ENCODE peak calls at places on chromosome 17, in five cellular contexts. One of them, this sample, is unnamed.

GRCh38 chr17:13222931-13223330 is 205.1 kb upstream of the ELAC2 start:
- DNase-seq in uterus: no peak
- DNase-seq in CD4-positive, alpha-beta T cell: no peak
- DNase-seq in IMR-90: no peak
- DNase-seq in thyroid gland: no peak
- DNase-seq in this sample: no peak

GRCh38 chr17:82444941-82445521 is 5.5 kb downstream of the CYBC1 start:
- DNase-seq in IMR-90: no peak
- DNase-seq in uterus: no peak
- DNase-seq in thyroid gland: peak; percentile 44
- DNase-seq in CD4-positive, alpha-beta T cell: no peak
- DNase-seq in this sample: no peak

GRCh38 chr17:17067277-17067676 is 25.0 kb downstream of the MPRIP start:
- DNase-seq in CD4-positive, alpha-beta T cell: no peak
- DNase-seq in uterus: no peak
- DNase-seq in IMR-90: peak; percentile 55
- DNase-seq in thyroid gland: no peak
- DNase-seq in this sample: peak; percentile 38

GRCh38 chr17:59533694-59534093 is 31.7 kb upstream of the DHX40 start:
- DNase-seq in CD4-positive, alpha-beta T cell: no peak
- DNase-seq in IMR-90: no peak
- DNase-seq in thyroid gland: no peak
- DNase-seq in uterus: no peak
- DNase-seq in this sample: no peak

GRCh38 chr17:47739150-47739549 is 6.1 kb downstream of the TBX21 start:
- DNase-seq in CD4-positive, alpha-beta T cell: no peak
- DNase-seq in IMR-90: no peak
- DNase-seq in uterus: no peak
- DNase-seq in thyroid gland: no peak
- DNase-seq in this sample: no peak

GRCh38 chr17:65742433-65743312 is 181.2 kb upstream of the AXIN2 start:
- DNase-seq in uterus: no peak
- DNase-seq in IMR-90: peak; percentile 87
- DNase-seq in thyroid gland: no peak
- DNase-seq in CD4-positive, alpha-beta T cell: no peak
- DNase-seq in this sample: peak; percentile 90

GRCh38 chr17:13353590-13353989 is 248.1 kb downstream of the HS3ST3A1 start:
- DNase-seq in IMR-90: peak; percentile 29
- DNase-seq in uterus: no peak
- DNase-seq in CD4-positive, alpha-beta T cell: no peak
- DNase-seq in thyroid gland: no peak
- DNase-seq in this sample: no peak

GRCh38 chr17:39094607-39095308 is 56.7 kb downstream of the PLXDC1 start:
- DNase-seq in IMR-90: no peak
- DNase-seq in thyroid gland: no peak
- DNase-seq in uterus: no peak
- DNase-seq in CD4-positive, alpha-beta T cell: peak; percentile 50
- DNase-seq in this sample: no peak

GRCh38 chr17:1203111-1203966 is 23.6 kb upstream of the ABR start:
- DNase-seq in IMR-90: peak; percentile 51
- DNase-seq in CD4-positive, alpha-beta T cell: peak; percentile 57
- DNase-seq in uterus: peak; percentile 64
- DNase-seq in thyroid gland: no peak
- DNase-seq in this sample: no peak

GRCh38 chr17:30230596-30231125 is 4.8 kb downstream of the SLC6A4 start:
- DNase-seq in uterus: no peak
- DNase-seq in CD4-positive, alpha-beta T cell: no peak
- DNase-seq in IMR-90: peak; percentile 27
- DNase-seq in thyroid gland: no peak
- DNase-seq in this sample: no peak

GRCh38 chr17:79949646-79950292 is 85.9 kb downstream of the TBC1D16 start:
- DNase-seq in IMR-90: no peak
- DNase-seq in thyroid gland: no peak
- DNase-seq in uterus: peak; percentile 4
- DNase-seq in CD4-positive, alpha-beta T cell: no peak
- DNase-seq in this sample: no peak

GRCh38 chr17:72262748-72263147 is 141.9 kb downstream of the SOX9 start:
- DNase-seq in IMR-90: no peak
- DNase-seq in uterus: no peak
- DNase-seq in thyroid gland: no peak
- DNase-seq in CD4-positive, alpha-beta T cell: no peak
- DNase-seq in this sample: no peak
- H3K27ac ChIP-seq in IMR-90: no peak overlapping the region
- H3K27ac ChIP-seq in uterus: no peak overlapping the region
- H3K27ac ChIP-seq in thyroid gland: no peak overlapping the region
- H3K27ac ChIP-seq in CD4-positive, alpha-beta T cell: no peak overlapping the region
- H3K27ac ChIP-seq in this sample: no peak overlapping the region

DNA sequence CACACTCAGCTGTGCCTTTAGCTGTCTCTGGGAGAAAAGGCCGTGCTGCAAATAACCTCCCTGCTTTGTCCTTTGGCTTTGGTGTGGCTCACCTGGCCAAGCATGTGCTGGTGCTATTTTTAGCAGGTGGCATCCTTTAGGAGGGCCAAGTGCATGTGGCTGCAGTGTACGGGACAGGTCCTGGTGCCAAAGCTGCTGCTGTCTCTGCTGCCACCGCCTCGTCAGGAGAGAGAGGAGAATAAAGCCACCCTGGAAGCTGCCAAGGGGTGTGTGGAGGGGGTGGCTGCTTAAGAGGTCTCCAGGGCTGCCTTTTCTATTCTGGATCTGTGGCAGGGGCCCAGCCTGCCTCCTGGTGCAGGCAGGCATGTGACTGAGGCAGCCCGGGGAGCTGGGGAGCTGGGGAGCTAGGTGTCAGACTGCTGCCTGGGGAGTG is 6.2 kb downstream of the AKAP1 start:
- DNase-seq in CD4-positive, alpha-beta T cell: no peak
- DNase-seq in uterus: no peak
- DNase-seq in thyroid gland: peak; percentile 94
- DNase-seq in IMR-90: no peak
- DNase-seq in this sample: no peak
- H3K27ac ChIP-seq in CD4-positive, alpha-beta T cell: no peak overlapping the region
- H3K27ac ChIP-seq in uterus: peak overlapping the region; percentile 70
- H3K27ac ChIP-seq in thyroid gland: peak overlapping the region; percentile 97
- H3K27ac ChIP-seq in IMR-90: no peak overlapping the region
- H3K27ac ChIP-seq in this sample: no peak overlapping the region

GRCh38 chr17:73342549-73343167 is 30.9 kb upstream of the CDC42EP4 start:
- DNase-seq in IMR-90: peak; percentile 73
- DNase-seq in thyroid gland: no peak
- DNase-seq in uterus: no peak
- DNase-seq in CD4-positive, alpha-beta T cell: no peak
- DNase-seq in this sample: peak; percentile 49

GRCh38 chr17:73342057-73342522 is 30.3 kb upstream of the CDC42EP4 start:
- DNase-seq in CD4-positive, alpha-beta T cell: no peak
- DNase-seq in IMR-90: peak; percentile 88
- DNase-seq in uterus: peak; percentile 86
- DNase-seq in thyroid gland: peak; percentile 88
- DNase-seq in this sample: peak; percentile 68

GRCh38 chr17:73341350-73342056 is 29.7 kb upstream of the CDC42EP4 start:
- DNase-seq in thyroid gland: peak; percentile 22
- DNase-seq in uterus: no peak
- DNase-seq in CD4-positive, alpha-beta T cell: no peak
- DNase-seq in IMR-90: no peak
- DNase-seq in this sample: no peak

GRCh38 chr17:73343168-73343634 is 31.4 kb upstream of the CDC42EP4 start:
- DNase-seq in uterus: peak; percentile 86
- DNase-seq in IMR-90: peak; percentile 88
- DNase-seq in thyroid gland: peak; percentile 67
- DNase-seq in CD4-positive, alpha-beta T cell: no peak
- DNase-seq in this sample: peak; percentile 43

DNA sequence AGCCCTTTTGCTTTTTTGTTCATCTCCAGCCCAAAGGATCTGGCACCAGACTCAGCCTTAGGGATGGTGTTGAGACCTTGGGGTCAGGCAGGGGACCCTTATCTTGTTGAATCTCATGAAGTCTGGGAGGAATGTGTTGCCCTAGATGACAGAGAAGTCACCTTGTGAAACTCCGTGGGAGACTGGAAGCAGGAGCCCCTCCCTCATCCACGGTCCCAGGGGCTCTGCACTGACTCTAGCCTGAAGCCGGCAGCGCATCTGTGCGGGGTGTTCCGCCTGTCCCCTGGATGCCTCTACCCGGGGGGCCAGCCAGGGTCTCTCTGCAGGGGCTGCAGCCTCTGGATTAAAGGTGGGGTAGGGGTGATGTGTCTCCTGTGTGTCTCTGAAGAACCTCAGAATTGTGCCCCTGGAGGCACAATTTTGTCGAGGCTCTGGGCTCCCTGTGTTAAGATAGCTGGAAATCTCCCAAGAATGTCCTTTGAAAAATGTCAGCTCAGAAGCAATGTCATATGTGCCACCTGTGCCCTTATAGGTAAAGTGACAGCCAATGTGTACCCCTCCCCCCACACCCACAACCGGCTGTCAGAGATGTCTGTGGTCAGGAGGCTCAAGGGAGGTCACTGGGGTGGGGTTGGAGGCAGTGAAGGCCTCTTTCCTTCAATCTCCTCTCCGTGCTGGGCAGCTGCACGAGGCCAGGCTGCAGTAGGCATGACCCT is 32.1 kb upstream of the CDC42EP4 start:
- DNase-seq in IMR-90: no peak
- DNase-seq in CD4-positive, alpha-beta T cell: no peak
- DNase-seq in thyroid gland: no peak
- DNase-seq in uterus: no peak
- DNase-seq in this sample: no peak
- H3K27ac ChIP-seq in IMR-90: peak overlapping the region; percentile 81
- H3K27ac ChIP-seq in CD4-positive, alpha-beta T cell: no peak overlapping the region
- H3K27ac ChIP-seq in thyroid gland: peak overlapping the region; percentile 12
- H3K27ac ChIP-seq in uterus: peak overlapping the region; percentile 89
- H3K27ac ChIP-seq in this sample: no peak overlapping the region

GRCh38 chr17:28746611-28747045 is 2.8 kb downstream of the TRAF4 start:
- DNase-seq in uterus: no peak
- DNase-seq in IMR-90: no peak
- DNase-seq in thyroid gland: peak; percentile 77
- DNase-seq in CD4-positive, alpha-beta T cell: no peak
- DNase-seq in this sample: peak; percentile 49

GRCh38 chr17:28748852-28749515 is 5.2 kb downstream of the TRAF4 start:
- DNase-seq in IMR-90: no peak
- DNase-seq in uterus: no peak
- DNase-seq in thyroid gland: no peak
- DNase-seq in CD4-positive, alpha-beta T cell: no peak
- DNase-seq in this sample: no peak

GRCh38 chr17:28747046-28747691 is 3.4 kb downstream of the TRAF4 start:
- DNase-seq in IMR-90: no peak
- DNase-seq in thyroid gland: peak; percentile 90
- DNase-seq in CD4-positive, alpha-beta T cell: no peak
- DNase-seq in uterus: no peak
- DNase-seq in this sample: peak; percentile 57

GRCh38 chr17:28749516-28750177 is 5.8 kb downstream of the TRAF4 start:
- DNase-seq in uterus: no peak
- DNase-seq in CD4-positive, alpha-beta T cell: no peak
- DNase-seq in IMR-90: no peak
- DNase-seq in thyroid gland: no peak
- DNase-seq in this sample: no peak

DNA sequence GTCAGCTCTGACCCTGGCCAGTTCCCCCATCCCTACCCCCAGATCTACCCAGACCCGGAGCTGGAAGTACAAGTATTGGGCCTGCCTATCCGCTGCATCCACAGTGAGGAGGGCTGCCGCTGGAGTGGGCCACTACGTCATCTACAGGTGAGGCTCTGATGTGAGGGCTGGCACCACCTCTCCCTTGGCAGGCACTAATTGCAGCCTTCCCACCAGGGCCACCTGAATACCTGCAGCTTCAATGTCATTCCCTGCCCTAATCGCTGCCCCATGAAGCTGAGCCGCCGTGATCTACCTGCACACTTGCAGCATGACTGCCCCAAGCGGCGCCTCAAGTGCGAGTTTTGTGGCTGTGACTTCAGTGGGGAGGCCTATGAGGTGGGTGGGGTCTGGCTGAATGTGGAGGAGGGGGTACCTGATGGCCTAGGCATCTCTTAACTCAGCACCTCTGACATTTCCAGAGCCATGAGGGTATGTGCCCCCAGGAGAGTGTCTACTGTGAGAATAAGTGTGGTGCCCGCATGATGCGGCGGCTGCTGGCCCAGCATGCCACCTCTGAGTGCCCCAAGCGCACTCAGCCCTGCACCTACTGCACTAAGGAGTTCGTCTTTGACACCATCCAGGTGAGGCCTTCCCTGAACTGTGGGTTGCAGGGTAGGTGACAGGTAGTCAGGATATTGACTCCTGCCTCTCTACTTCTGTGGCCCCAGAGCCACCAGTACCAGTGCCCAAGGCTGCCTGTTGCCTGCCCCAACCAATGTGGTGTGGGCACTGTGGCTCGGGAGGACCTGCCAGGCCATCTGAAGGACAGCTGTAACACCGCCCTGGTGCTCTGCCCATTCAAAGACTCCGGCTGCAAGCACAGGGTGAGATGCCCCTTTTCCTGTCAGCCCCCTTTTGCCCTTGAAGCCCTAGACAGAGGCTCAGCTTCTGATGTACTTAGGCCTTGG is 4.3 kb downstream of the TRAF4 start:
- DNase-seq in uterus: no peak
- DNase-seq in IMR-90: no peak
- DNase-seq in thyroid gland: no peak
- DNase-seq in CD4-positive, alpha-beta T cell: no peak
- DNase-seq in this sample: no peak
- H3K27ac ChIP-seq in uterus: no peak overlapping the region
- H3K27ac ChIP-seq in IMR-90: no peak overlapping the region
- H3K27ac ChIP-seq in thyroid gland: peak overlapping the region; percentile 99
- H3K27ac ChIP-seq in CD4-positive, alpha-beta T cell: no peak overlapping the region
- H3K27ac ChIP-seq in this sample: no peak overlapping the region

DNA sequence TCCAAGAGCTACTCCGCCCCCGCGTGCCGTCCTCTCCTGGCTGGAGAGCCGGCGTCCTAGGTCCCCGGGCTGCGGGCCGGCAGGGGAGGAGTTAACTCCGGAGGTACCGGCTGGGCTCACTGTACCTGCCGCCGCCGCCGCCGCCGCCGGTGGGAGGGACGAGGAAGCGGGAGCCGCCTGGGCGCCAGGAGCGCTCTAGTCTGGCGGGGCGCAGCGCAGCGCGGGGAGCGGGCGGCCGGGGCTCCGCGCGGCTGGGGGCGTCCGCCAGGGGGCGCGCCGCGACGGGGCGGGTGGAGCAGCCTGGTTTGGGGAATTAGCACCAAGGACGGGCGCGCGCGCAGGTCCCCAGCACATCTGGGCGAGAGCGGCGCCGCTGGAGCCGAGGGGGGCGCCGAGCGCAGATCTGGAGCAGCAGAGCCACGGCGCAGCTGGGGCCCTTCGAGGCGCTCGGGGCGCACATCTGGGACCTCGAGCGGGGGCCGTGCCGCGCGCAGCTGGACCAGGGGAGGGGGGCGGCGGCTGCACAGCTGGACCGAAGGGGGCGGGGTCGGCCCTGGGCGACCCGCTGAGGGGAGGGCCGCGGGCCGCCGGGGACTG is at the start of gene NXPH3:
- DNase-seq in CD4-positive, alpha-beta T cell: peak; percentile 34
- DNase-seq in IMR-90: peak; percentile 19
- DNase-seq in uterus: peak; percentile 76
- DNase-seq in thyroid gland: peak; percentile 62
- DNase-seq in this sample: no peak
- H3K27ac ChIP-seq in CD4-positive, alpha-beta T cell: no peak within 1 kb of the TSS
- H3K27ac ChIP-seq in IMR-90: no peak within 1 kb of the TSS
- H3K27ac ChIP-seq in uterus: peak within 1 kb of the TSS; percentile 93
- H3K27ac ChIP-seq in thyroid gland: peak within 1 kb of the TSS; percentile 60
- H3K27ac ChIP-seq in this sample: no peak within 1 kb of the TSS

This sample was measured in foreskin keratinocyte.